ENCODE peak calls at places on chromosomes 13 and 19, in ten cellular contexts. F, Y, A, J, M, T, P, V, O and E are unnamed samples.

GRCh38 chr13:100543872-100544602 is 44.6 kb downstream of the GGACT start:
- DNase-seq in F (no peak), Y (no peak), A (no peak), J (no peak), M (no peak), T (no peak), P (no peak), V (no peak), O (no peak), E (no peak)

GRCh38 chr13:32150239-32150638 is 118.7 kb downstream of the FRY start:
- DNase-seq in F (no peak), Y (no peak), A (no peak), J (no peak), M (no peak), T (no peak), P (no peak), V (no peak), O (peak; percentile 70), E (no peak)

GRCh38 chr19:44623080-44623479 is 9.7 kb downstream of the IGSF23 start:
- DNase-seq in F (no peak), Y (no peak), A (no peak), J (no peak), M (no peak), T (no peak), P (no peak), V (no peak), O (no peak), E (no peak)

GRCh38 chr13:113947321-113948033 is 26.4 kb downstream of the C13orf46 start:
- DNase-seq in F (no peak), Y (no peak), A (peak; percentile 32), J (peak; percentile 72), M (no peak), T (peak; percentile 62), P (peak; percentile 82), V (peak; percentile 64), O (no peak), E (no peak)

GRCh38 chr19:42032428-42032827 is 37.6 kb downstream of the GRIK5 start:
- DNase-seq in F (no peak), Y (no peak), A (no peak), J (no peak), M (no peak), T (no peak), P (no peak), V (no peak), O (no peak), E (no peak)

GRCh38 chr13:77820431-77821149 is 98.0 kb downstream of the EDNRB start:
- DNase-seq in F (no peak), Y (no peak), A (no peak), J (no peak), M (no peak), T (no peak), P (no peak), V (no peak), O (no peak), E (no peak)

GRCh38 chr13:49584771-49585182 is 581 bp downstream of the RCBTB1 start:
- DNase-seq in F (no peak), Y (no peak), A (no peak), J (no peak), M (no peak), T (no peak), P (no peak), V (peak; percentile 21), O (no peak), E (no peak)

GRCh38 chr13:41613984-41614581 is 156.7 kb downstream of the RGCC start:
- DNase-seq in F (no peak), Y (no peak), A (no peak), J (no peak), M (no peak), T (peak; percentile 35), P (no peak), V (peak; percentile 39), O (peak; percentile 74), E (no peak)

GRCh38 chr19:42634409-42635232 is 39.9 kb upstream of the CEACAM8 start:
- DNase-seq in F (no peak), Y (peak; percentile 42), A (peak; percentile 71), J (peak; percentile 22), M (peak; percentile 38), T (peak; percentile 59), P (peak; percentile 29), V (peak; percentile 51), O (no peak), E (peak; percentile 51)

GRCh38 chr13:51800456-51800855 is 3.5 kb downstream of the DHRS12 start:
- DNase-seq in F (no peak), Y (no peak), A (no peak), J (no peak), M (no peak), T (no peak), P (no peak), V (no peak), O (peak; percentile 91), E (no peak)

GRCh38 chr13:51795419-51795818 is 8.5 kb downstream of the DHRS12 start:
- DNase-seq in F (no peak), Y (no peak), A (no peak), J (no peak), M (no peak), T (no peak), P (no peak), V (no peak), O (no peak), E (no peak)

GRCh38 chr13:51794959-51795358 is 9.0 kb downstream of the DHRS12 start:
- DNase-seq in F (no peak), Y (no peak), A (no peak), J (no peak), M (no peak), T (no peak), P (no peak), V (no peak), O (peak; percentile 45), E (no peak)

GRCh38 chr13:51799261-51799660 is 4.7 kb downstream of the DHRS12 start:
- DNase-seq in F (no peak), Y (no peak), A (no peak), J (no peak), M (no peak), T (no peak), P (no peak), V (no peak), O (peak; percentile 58), E (no peak)

DNA sequence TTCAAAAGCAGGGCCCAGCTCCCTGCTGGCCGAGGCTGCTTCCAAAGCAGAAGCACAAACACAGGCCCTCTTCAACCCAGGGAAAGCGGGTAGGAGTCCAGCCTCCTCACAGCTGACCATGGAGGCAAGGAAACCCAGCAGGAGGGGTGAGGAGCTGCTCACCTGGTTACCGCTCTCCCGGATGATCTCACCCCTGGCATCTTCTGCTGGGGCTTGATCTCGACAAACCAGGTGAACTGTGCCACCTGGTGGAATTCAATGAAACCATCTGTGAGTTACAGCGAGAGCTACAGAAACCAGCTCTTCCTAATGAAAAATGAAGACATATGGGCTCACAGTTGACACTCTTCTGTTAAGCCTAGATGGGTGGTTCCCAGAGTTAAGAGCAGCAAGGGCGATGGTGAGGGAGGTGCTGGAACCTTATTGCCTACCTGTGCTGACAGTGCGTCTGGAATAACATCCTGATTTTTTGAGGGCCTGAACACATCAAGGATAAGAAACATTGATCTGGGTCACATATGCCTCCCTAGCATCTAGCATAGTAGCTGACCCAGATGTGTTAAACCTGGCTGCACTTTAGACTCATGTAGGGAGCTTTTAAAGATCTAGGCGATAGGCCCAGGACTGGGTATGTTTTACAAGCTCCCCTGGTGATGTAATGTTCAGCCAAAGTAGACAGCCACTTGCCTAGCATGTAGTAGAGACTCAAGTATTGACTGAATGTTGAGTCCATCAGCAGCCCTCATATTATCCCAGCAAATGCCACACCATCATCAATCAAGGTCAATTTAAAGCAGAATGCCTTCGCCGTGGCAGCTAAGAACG is 6.1 kb downstream of the DHRS12 start:
- DNase-seq in F (peak; percentile 62), Y (peak; percentile 73), A (peak; percentile 67), J (no peak), M (peak; percentile 76), T (peak; percentile 83), P (peak; percentile 68), V (peak; percentile 91), O (peak; percentile 71), E (no peak)
- TF ChIP-seq CTCF in F (peak; percentile 68), Y (peak; percentile 73), A (peak; percentile 63), J (peak; percentile 34), M (peak; percentile 59), T (peak; percentile 60), P (peak; percentile 53), V (peak; percentile 82), O (peak; percentile 35), E (peak; percentile 21)

GRCh38 chr19:1850809-1851544 is 2.7 kb upstream of the REXO1 start:
- DNase-seq in F (no peak), Y (no peak), A (no peak), J (no peak), M (no peak), T (no peak), P (no peak), V (no peak), O (no peak), E (no peak)
- TF ChIP-seq CTCF in F (peak; percentile 4), Y (peak; percentile 24), A (no peak), J (no peak), M (peak; percentile 26), T (peak; percentile 17), P (peak; percentile 59), V (peak; percentile 27), O (no peak), E (no peak)

DNA sequence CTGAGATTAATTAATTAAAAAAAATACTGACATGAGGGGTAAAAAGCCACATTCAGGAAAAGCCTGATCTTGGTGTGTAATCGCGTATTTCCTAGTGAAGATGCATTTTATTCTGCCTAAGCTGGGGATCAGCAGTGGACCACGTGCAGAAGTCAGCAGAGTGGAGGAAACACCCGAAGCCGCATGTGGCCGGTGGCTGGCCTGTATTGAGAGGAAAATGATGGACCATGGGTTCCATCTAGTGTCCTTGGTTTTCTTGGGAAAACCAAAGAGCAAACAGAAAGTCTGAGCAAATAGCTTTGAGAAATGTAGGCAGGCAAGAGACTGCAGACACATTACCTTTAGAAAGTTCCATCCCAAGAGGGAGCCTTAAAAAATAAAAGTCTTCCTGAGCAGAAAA is 23.7 kb upstream of the SHISA2 start:
- DNase-seq in F (no peak), Y (no peak), A (no peak), J (peak; percentile 18), M (no peak), T (no peak), P (no peak), V (no peak), O (no peak), E (no peak)
- TF ChIP-seq CTCF in F (no peak), Y (no peak), A (no peak), J (no peak), M (no peak), T (no peak), P (no peak), V (no peak), O (no peak), E (no peak)

GRCh38 chr19:31254611-31255010 is 94.6 kb downstream of the TSHZ3 start:
- DNase-seq in F (no peak), Y (no peak), A (no peak), J (no peak), M (no peak), T (no peak), P (no peak), V (no peak), O (no peak), E (no peak)

GRCh38 chr19:31252476-31252875 is 96.8 kb downstream of the TSHZ3 start:
- DNase-seq in F (no peak), Y (no peak), A (no peak), J (no peak), M (no peak), T (no peak), P (no peak), V (no peak), O (no peak), E (no peak)

GRCh38 chr19:31253816-31254551 is 95.3 kb downstream of the TSHZ3 start:
- DNase-seq in F (no peak), Y (no peak), A (no peak), J (no peak), M (no peak), T (peak; percentile 6), P (no peak), V (peak; percentile 90), O (no peak), E (no peak)

GRCh38 chr19:31249217-31249616 is 100.0 kb downstream of the TSHZ3 start:
- DNase-seq in F (no peak), Y (no peak), A (peak; percentile 37), J (no peak), M (no peak), T (no peak), P (no peak), V (no peak), O (no peak), E (no peak)
- TF ChIP-seq CTCF in F (no peak), Y (peak; percentile 7), A (peak; percentile 20), J (no peak), M (peak; percentile 21), T (no peak), P (peak; percentile 26), V (no peak), O (no peak), E (no peak)